ENCODE peak calls at places on chromosomes 2 and 18, in eight cellular contexts. I is NCI-H82, M is skeletal muscle cell, J is C1 segment of cervical spinal cord, U is mesenteric fat pad, K is kidney epithelial cell, A is psoas muscle, H is EL. B is an unnamed sample.

GRCh38 chr18:9069482-9070059 is 32.9 kb upstream of the NDUFV2 start:
- DNase-seq in I (no peak), M (no peak), J (no peak), U (no peak), K (no peak), A (no peak), H (no peak), B (no peak)

GRCh38 chr2:177667626-177668025 is 275.1 kb downstream of the AGPS start:
- DNase-seq in I (peak; percentile 22), M (no peak), J (no peak), U (no peak), K (no peak), A (no peak), H (peak; percentile 19), B (no peak)

GRCh38 chr18:76491436-76491800 is 3.6 kb downstream of the ZNF516 start:
- DNase-seq in I (peak; percentile 83), M (no peak), J (no peak), U (no peak), K (no peak), A (peak; percentile 84), H (peak; percentile 69), B (no peak)

GRCh38 chr2:218981390-218982311 is 3.3 kb downstream of the FEV start:
- DNase-seq in I (peak; percentile 72), M (no peak), J (no peak), U (no peak), K (no peak), A (peak; percentile 59), H (peak; percentile 30), B (no peak)

GRCh38 chr18:70197042-70197441 is 8.4 kb downstream of the RTTN start:
- DNase-seq in I (peak; percentile 4), M (no peak), J (no peak), U (no peak), K (no peak), A (no peak), H (peak; percentile 7), B (no peak)

GRCh38 chr2:174524525-174524924 is 37.7 kb upstream of the GPR155 start:
- DNase-seq in I (no peak), M (no peak), J (no peak), U (no peak), K (no peak), A (no peak), H (no peak), B (no peak)

GRCh38 chr2:113160962-113161361 is 12.8 kb upstream of the PSD4 start:
- DNase-seq in I (peak; percentile 92), M (no peak), J (no peak), U (peak; percentile 39), K (no peak), A (no peak), H (no peak), B (no peak)

GRCh38 chr2:48530033-48530804 is at the start of gene STON1:
- DNase-seq in I (peak; percentile 74), M (no peak), J (no peak), U (no peak), K (no peak), A (peak; percentile 69), H (peak; percentile 38), B (no peak)

GRCh38 chr18:75179819-75180600 is 28.9 kb downstream of the PTGR3 start:
- DNase-seq in I (no peak), M (no peak), J (no peak), U (no peak), K (no peak), A (no peak), H (no peak), B (no peak)

GRCh38 chr2:37326285-37326684 is 1.7 kb upstream of the PRKD3 start:
- DNase-seq in I (no peak), M (peak; percentile 49), J (no peak), U (no peak), K (no peak), A (no peak), H (peak; percentile 82), B (peak; percentile 66)

GRCh38 chr2:17107131-17107530 is 411.1 kb downstream of the RAD51AP2 start:
- DNase-seq in I (no peak), M (peak; percentile 40), J (no peak), U (no peak), K (no peak), A (no peak), H (no peak), B (peak; percentile 45)

GRCh38 chr18:48997681-48997984 is 46.9 kb upstream of the SMAD7 start:
- DNase-seq in I (no peak), M (no peak), J (no peak), U (no peak), K (no peak), A (no peak), H (no peak), B (no peak)

GRCh38 chr2:112073875-112074274 is 18.8 kb downstream of the TMEM87B start:
- DNase-seq in I (no peak), M (no peak), J (no peak), U (no peak), K (no peak), A (no peak), H (peak; percentile 35), B (no peak)

GRCh38 chr2:18077724-18078123 is 199.3 kb downstream of the KCNS3 start:
- DNase-seq in I (peak; percentile 36), M (no peak), J (no peak), U (no peak), K (no peak), A (no peak), H (peak; percentile 85), B (no peak)

GRCh38 chr18:22813648-22814328 is 119.3 kb upstream of the RBBP8 start:
- DNase-seq in I (peak; percentile 45), M (no peak), J (no peak), U (no peak), K (no peak), A (no peak), H (peak; percentile 39), B (no peak)